ENCODE peak calls at places on chromosomes 13 and 19, in five cellular contexts. One of them, this sample, is unnamed.

GRCh38 chr13:99323488-99323887 is 16.3 kb upstream of the GPR183 start:
- DNase-seq in left cardiac atrium: no peak
- DNase-seq in endodermal cell: no peak
- DNase-seq in activated CD4-positive, alpha-beta memory T cell treated with anti-CD3 and anti-CD28 coated beads for 36 hours: no peak
- DNase-seq in LHCN-M2: peak; percentile 50
- DNase-seq in this sample: no peak

GRCh38 chr13:32216281-32216680 is 98.9 kb downstream of the ZAR1L start:
- DNase-seq in left cardiac atrium: no peak
- DNase-seq in endodermal cell: no peak
- DNase-seq in activated CD4-positive, alpha-beta memory T cell treated with anti-CD3 and anti-CD28 coated beads for 36 hours: no peak
- DNase-seq in LHCN-M2: no peak
- DNase-seq in this sample: no peak

GRCh38 chr13:113804017-113804702 is 45.1 kb downstream of the TMEM255B start:
- DNase-seq in left cardiac atrium: no peak
- DNase-seq in endodermal cell: no peak
- DNase-seq in activated CD4-positive, alpha-beta memory T cell treated with anti-CD3 and anti-CD28 coated beads for 36 hours: no peak
- DNase-seq in LHCN-M2: no peak
- DNase-seq in this sample: no peak

GRCh38 chr19:403221-404036 is 5.5 kb downstream of the C2CD4C start:
- DNase-seq in left cardiac atrium: no peak
- DNase-seq in endodermal cell: peak; percentile 51
- DNase-seq in activated CD4-positive, alpha-beta memory T cell treated with anti-CD3 and anti-CD28 coated beads for 36 hours: no peak
- DNase-seq in LHCN-M2: no peak
- DNase-seq in this sample: no peak

GRCh38 chr19:29566496-29567054 is 39.5 kb upstream of the POP4 start:
- DNase-seq in left cardiac atrium: no peak
- DNase-seq in endodermal cell: no peak
- DNase-seq in activated CD4-positive, alpha-beta memory T cell treated with anti-CD3 and anti-CD28 coated beads for 36 hours: no peak
- DNase-seq in LHCN-M2: no peak
- DNase-seq in this sample: no peak

GRCh38 chr13:98315466-98315865 is 138.4 kb upstream of the RNF113B start:
- DNase-seq in left cardiac atrium: no peak
- DNase-seq in endodermal cell: no peak
- DNase-seq in activated CD4-positive, alpha-beta memory T cell treated with anti-CD3 and anti-CD28 coated beads for 36 hours: no peak
- DNase-seq in LHCN-M2: peak; percentile 37
- DNase-seq in this sample: no peak

GRCh38 chr19:13978721-13979191 is 26.4 kb downstream of the DCAF15 start:
- DNase-seq in left cardiac atrium: no peak
- DNase-seq in endodermal cell: no peak
- DNase-seq in activated CD4-positive, alpha-beta memory T cell treated with anti-CD3 and anti-CD28 coated beads for 36 hours: no peak
- DNase-seq in LHCN-M2: no peak
- DNase-seq in this sample: no peak

GRCh38 chr13:90055121-90055520 is 1292.4 kb upstream of the MIR17HG start:
- DNase-seq in left cardiac atrium: no peak
- DNase-seq in endodermal cell: no peak
- DNase-seq in activated CD4-positive, alpha-beta memory T cell treated with anti-CD3 and anti-CD28 coated beads for 36 hours: no peak
- DNase-seq in LHCN-M2: peak; percentile 41
- DNase-seq in this sample: no peak

GRCh38 chr13:111484959-111485358 is 164.5 kb downstream of the TEX29 start:
- DNase-seq in left cardiac atrium: no peak
- DNase-seq in endodermal cell: no peak
- DNase-seq in activated CD4-positive, alpha-beta memory T cell treated with anti-CD3 and anti-CD28 coated beads for 36 hours: no peak
- DNase-seq in LHCN-M2: no peak
- DNase-seq in this sample: no peak

GRCh38 chr13:22285867-22286632 is 615.2 kb downstream of the FGF9 start:
- DNase-seq in left cardiac atrium: no peak
- DNase-seq in endodermal cell: no peak
- DNase-seq in activated CD4-positive, alpha-beta memory T cell treated with anti-CD3 and anti-CD28 coated beads for 36 hours: no peak
- DNase-seq in LHCN-M2: no peak
- DNase-seq in this sample: no peak

GRCh38 chr19:7326105-7326877 is 22.4 kb upstream of the ARHGEF18 start:
- DNase-seq in left cardiac atrium: no peak
- DNase-seq in endodermal cell: peak; percentile 93
- DNase-seq in activated CD4-positive, alpha-beta memory T cell treated with anti-CD3 and anti-CD28 coated beads for 36 hours: peak; percentile 63
- DNase-seq in LHCN-M2: peak; percentile 19
- DNase-seq in this sample: no peak

GRCh38 chr19:18896421-18896841 is 473 bp upstream of the CERS1 start:
- DNase-seq in left cardiac atrium: no peak
- DNase-seq in endodermal cell: peak; percentile 67
- DNase-seq in activated CD4-positive, alpha-beta memory T cell treated with anti-CD3 and anti-CD28 coated beads for 36 hours: no peak
- DNase-seq in LHCN-M2: no peak
- DNase-seq in this sample: no peak

GRCh38 chr19:36577271-36577996 is 4.3 kb upstream of the ZNF529 start:
- DNase-seq in left cardiac atrium: no peak
- DNase-seq in endodermal cell: peak; percentile 46
- DNase-seq in activated CD4-positive, alpha-beta memory T cell treated with anti-CD3 and anti-CD28 coated beads for 36 hours: no peak
- DNase-seq in LHCN-M2: no peak
- DNase-seq in this sample: no peak

GRCh38 chr19:12884926-12885748 is 1.9 kb downstream of the KLF1 start:
- DNase-seq in left cardiac atrium: peak; percentile 67
- DNase-seq in endodermal cell: peak; percentile 99
- DNase-seq in activated CD4-positive, alpha-beta memory T cell treated with anti-CD3 and anti-CD28 coated beads for 36 hours: peak; percentile 96
- DNase-seq in LHCN-M2: no peak
- DNase-seq in this sample: peak; percentile 41

GRCh38 chr19:9487016-9487415 is 11.4 kb downstream of the ZNF560 start:
- DNase-seq in left cardiac atrium: no peak
- DNase-seq in endodermal cell: no peak
- DNase-seq in activated CD4-positive, alpha-beta memory T cell treated with anti-CD3 and anti-CD28 coated beads for 36 hours: no peak
- DNase-seq in LHCN-M2: no peak
- DNase-seq in this sample: no peak

GRCh38 chr13:22505489-22505888 is 675.3 kb upstream of the SGCG start:
- DNase-seq in left cardiac atrium: no peak
- DNase-seq in endodermal cell: no peak
- DNase-seq in activated CD4-positive, alpha-beta memory T cell treated with anti-CD3 and anti-CD28 coated beads for 36 hours: no peak
- DNase-seq in LHCN-M2: peak; percentile 54
- DNase-seq in this sample: no peak

GRCh38 chr19:11538232-11539036 is at the start of gene CNN1:
- DNase-seq in left cardiac atrium: peak; percentile 83
- DNase-seq in endodermal cell: peak; percentile 93
- DNase-seq in activated CD4-positive, alpha-beta memory T cell treated with anti-CD3 and anti-CD28 coated beads for 36 hours: no peak
- DNase-seq in LHCN-M2: no peak
- DNase-seq in this sample: no peak

GRCh38 chr13:112447306-112447705 is 71.2 kb downstream of the SPACA7 start:
- DNase-seq in left cardiac atrium: no peak
- DNase-seq in endodermal cell: peak; percentile 30
- DNase-seq in activated CD4-positive, alpha-beta memory T cell treated with anti-CD3 and anti-CD28 coated beads for 36 hours: no peak
- DNase-seq in LHCN-M2: no peak
- DNase-seq in this sample: no peak

GRCh38 chr13:108944760-108945159 is 315.3 kb downstream of the MYO16 start:
- DNase-seq in left cardiac atrium: no peak
- DNase-seq in endodermal cell: no peak
- DNase-seq in activated CD4-positive, alpha-beta memory T cell treated with anti-CD3 and anti-CD28 coated beads for 36 hours: no peak
- DNase-seq in LHCN-M2: no peak
- DNase-seq in this sample: no peak

GRCh38 chr19:46068345-46069258 is 27.8 kb upstream of the IGFL4 start:
- DNase-seq in left cardiac atrium: no peak
- DNase-seq in endodermal cell: no peak
- DNase-seq in activated CD4-positive, alpha-beta memory T cell treated with anti-CD3 and anti-CD28 coated beads for 36 hours: no peak
- DNase-seq in LHCN-M2: peak; percentile 87
- DNase-seq in this sample: peak; percentile 21

GRCh38 chr13:47661076-47661475 is 340.0 kb downstream of the SUCLA2 start:
- DNase-seq in left cardiac atrium: no peak
- DNase-seq in endodermal cell: no peak
- DNase-seq in activated CD4-positive, alpha-beta memory T cell treated with anti-CD3 and anti-CD28 coated beads for 36 hours: no peak
- DNase-seq in LHCN-M2: peak; percentile 75
- DNase-seq in this sample: no peak

GRCh38 chr13:52010890-52011689 is at the start of gene ATP7B:
- DNase-seq in left cardiac atrium: peak; percentile 27
- DNase-seq in endodermal cell: peak; percentile 85
- DNase-seq in activated CD4-positive, alpha-beta memory T cell treated with anti-CD3 and anti-CD28 coated beads for 36 hours: peak; percentile 35
- DNase-seq in LHCN-M2: no peak
- DNase-seq in this sample: no peak

GRCh38 chr19:40191836-40192646 is 815 bp downstream of the MAP3K10 start:
- DNase-seq in left cardiac atrium: peak; percentile 51
- DNase-seq in endodermal cell: peak; percentile 91
- DNase-seq in activated CD4-positive, alpha-beta memory T cell treated with anti-CD3 and anti-CD28 coated beads for 36 hours: peak; percentile 38
- DNase-seq in LHCN-M2: peak; percentile 21
- DNase-seq in this sample: no peak

GRCh38 chr19:16328824-16329482 is 4.3 kb downstream of the KLF2 start:
- DNase-seq in left cardiac atrium: no peak
- DNase-seq in endodermal cell: no peak
- DNase-seq in activated CD4-positive, alpha-beta memory T cell treated with anti-CD3 and anti-CD28 coated beads for 36 hours: peak; percentile 55
- DNase-seq in LHCN-M2: no peak
- DNase-seq in this sample: no peak

GRCh38 chr13:44271915-44272341 is 101.7 kb upstream of the SERP2 start:
- DNase-seq in left cardiac atrium: no peak
- DNase-seq in endodermal cell: no peak
- DNase-seq in activated CD4-positive, alpha-beta memory T cell treated with anti-CD3 and anti-CD28 coated beads for 36 hours: no peak
- DNase-seq in LHCN-M2: no peak
- DNase-seq in this sample: no peak

GRCh38 chr13:73059460-73060250 is 850 bp downstream of the KLF5 start:
- DNase-seq in left cardiac atrium: peak; percentile 40
- DNase-seq in endodermal cell: peak; percentile 91
- DNase-seq in activated CD4-positive, alpha-beta memory T cell treated with anti-CD3 and anti-CD28 coated beads for 36 hours: peak; percentile 60
- DNase-seq in LHCN-M2: peak; percentile 35
- DNase-seq in this sample: no peak

GRCh38 chr19:19548915-19549537 is 11.0 kb downstream of the CILP2 start:
- DNase-seq in left cardiac atrium: no peak
- DNase-seq in endodermal cell: no peak
- DNase-seq in activated CD4-positive, alpha-beta memory T cell treated with anti-CD3 and anti-CD28 coated beads for 36 hours: no peak
- DNase-seq in LHCN-M2: no peak
- DNase-seq in this sample: no peak